ENCODE peak calls at places on chromosomes 11 and 22, in nine cellular contexts. G is AG08396; Y is T-helper 17 cell; N is HepG2; K is activated naive CD4-positive, alpha-beta T cell; F is DMS153; S is osteocyte; A is Calu3; V is progenitor cell of endocrine pancreas. I is an unnamed sample.
A peak's percentile ranks its signal among the peaks of the same experiment; 100 is the strongest.

GRCh38 chr22:27199354-27199753 is 542.0 kb downstream of the MIAT start:
- DNase-seq in S (no peak), F (no peak), Y (no peak), G (no peak), K (no peak), A (no peak), V (no peak), N (no peak), I (no peak)

GRCh38 chr11:134646561-134646960 is 234.5 kb upstream of the B3GAT1 start:
- DNase-seq in V (no peak), S (no peak), F (no peak), N (no peak), Y (no peak), A (no peak), K (no peak), G (no peak), I (no peak)

GRCh38 chr11:86207413-86207812 is 37.1 kb upstream of the EED start:
- DNase-seq in K (no peak), F (no peak), V (no peak), Y (no peak), N (no peak), S (no peak), A (no peak), G (no peak), I (no peak)

GRCh38 chr11:127052420-127052819 is 51.9 kb upstream of the KIRREL3 start:
- DNase-seq in G (no peak), A (no peak), F (no peak), S (no peak), N (no peak), V (no peak), Y (no peak), K (no peak), I (no peak)

GRCh38 chr11:62427630-62428233 is 8.9 kb downstream of the SCGB1A1 start:
- DNase-seq in A (no peak), F (no peak), V (no peak), N (no peak), G (no peak), K (no peak), S (no peak), Y (no peak), I (peak; percentile 49)

GRCh38 chr11:127059286-127060200 is 59.0 kb upstream of the KIRREL3 start:
- DNase-seq in S (no peak), V (no peak), F (no peak), Y (no peak), G (no peak), N (no peak), A (no peak), K (no peak), I (no peak)

GRCh38 chr22:18028817-18029527 is 4.6 kb upstream of the MICAL3 start:
- DNase-seq in Y (no peak), S (no peak), V (no peak), F (no peak), A (no peak), G (no peak), N (no peak), K (no peak), I (no peak)

GRCh38 chr11:126024143-126024542 is 38.5 kb downstream of the CDON start:
- DNase-seq in F (no peak), V (no peak), N (no peak), Y (no peak), K (no peak), S (no peak), G (no peak), A (no peak), I (no peak)

GRCh38 chr11:11155962-11156815 is 196.9 kb downstream of the CSNK2A3 start:
- DNase-seq in Y (peak; percentile 43), A (peak; percentile 36), G (peak; percentile 17), N (no peak), K (peak; percentile 15), S (no peak), F (no peak), V (peak; percentile 38), I (no peak)

GRCh38 chr22:27412866-27413445 is 388.6 kb downstream of the MN1 start:
- DNase-seq in N (no peak), A (no peak), Y (no peak), V (no peak), S (no peak), K (no peak), G (no peak), F (no peak), I (no peak)

I was measured in small intestine.